ENCODE peak calls at places on chromosomes 12 and 14, in seven cellular contexts. Q is neural progenitor cell, P is A549, J is fibroblast of lung, G is esophagus squamous epithelium, W is lung, S is astrocyte. H is an unnamed sample.

GRCh38 chr12:102521662-102522277 is 41.4 kb upstream of the IGF1 start:
- DNase-seq in G (no peak), Q (no peak), P (no peak), S (no peak), J (no peak), W (no peak), H (no peak)

GRCh38 chr14:67610491-67610890 is 9.2 kb upstream of the ARG2 start:
- DNase-seq in J (no peak), G (no peak), W (no peak), Q (no peak), P (no peak), S (no peak), H (no peak)

GRCh38 chr12:123058471-123058870 is 78.0 kb downstream of the ARL6IP4 start:
- DNase-seq in J (no peak), W (no peak), S (no peak), Q (no peak), G (no peak), P (no peak), H (no peak)

GRCh38 chr14:80390911-80391310 is 179.6 kb upstream of the DIO2 start:
- DNase-seq in S (peak; percentile 85), J (peak; percentile 90), P (peak; percentile 79), Q (peak; percentile 31), W (no peak), G (no peak), H (no peak)

GRCh38 chr12:120771097-120771496 is 45.5 kb downstream of the ACADS start:
- DNase-seq in S (no peak), G (no peak), P (no peak), J (no peak), Q (peak; percentile 79), W (no peak), H (no peak)

GRCh38 chr12:14769462-14769836 is 33.8 kb downstream of the WBP11 start:
- DNase-seq in Q (peak; percentile 86), G (no peak), W (peak; percentile 36), J (no peak), S (peak; percentile 10), P (peak; percentile 59), H (no peak)

GRCh38 chr12:113443030-113443539 is 20.9 kb downstream of the SDSL start:
- DNase-seq in W (no peak), G (no peak), J (no peak), S (no peak), Q (no peak), P (no peak), H (no peak)

GRCh38 chr12:101924647-101925046 is 47.3 kb downstream of the DRAM1 start:
- DNase-seq in S (no peak), J (no peak), P (peak; percentile 22), G (no peak), Q (no peak), W (no peak), H (no peak)

GRCh38 chr12:101967506-101967905 is 90.1 kb downstream of the DRAM1 start:
- DNase-seq in G (no peak), W (no peak), P (no peak), S (no peak), Q (no peak), J (no peak), H (peak; percentile 17)

GRCh38 chr12:6953417-6954315 is 2.5 kb downstream of the PTPN6 start:
- DNase-seq in W (peak; percentile 70), J (peak; percentile 36), G (no peak), Q (no peak), S (peak; percentile 20), P (no peak), H (peak; percentile 81)

GRCh38 chr12:13347241-13348043 is 150.9 kb downstream of the EMP1 start:
- DNase-seq in S (peak; percentile 68), J (peak; percentile 79), Q (no peak), G (no peak), W (no peak), P (peak; percentile 69), H (no peak)

GRCh38 chr12:48086327-48086726 is 19.6 kb downstream of the SENP1 start:
- DNase-seq in J (no peak), P (no peak), S (no peak), Q (no peak), G (no peak), W (no peak), H (no peak)

GRCh38 chr12:48080821-48081220 is 25.1 kb downstream of the SENP1 start:
- DNase-seq in P (no peak), G (no peak), J (no peak), W (no peak), S (no peak), Q (no peak), H (no peak)

GRCh38 chr12:48080285-48080684 is 25.6 kb downstream of the SENP1 start:
- DNase-seq in S (no peak), Q (no peak), P (no peak), J (no peak), G (no peak), W (no peak), H (no peak)

GRCh38 chr12:48084841-48085460 is 20.9 kb downstream of the SENP1 start:
- DNase-seq in P (no peak), W (no peak), Q (no peak), G (no peak), J (no peak), S (no peak), H (no peak)

GRCh38 chr12:48084066-48084465 is 21.8 kb downstream of the SENP1 start:
- DNase-seq in G (no peak), P (peak; percentile 34), W (no peak), Q (peak; percentile 5), J (peak; percentile 5), S (no peak), H (no peak)
- TF ChIP-seq CTCF in G (peak; percentile 25), P (peak; percentile 43), W (no peak), Q (peak; percentile 49), J (no peak), S (no peak), H (peak; percentile 33)

GRCh38 chr12:3598896-3599295 is 107.9 kb downstream of the PRMT8 start:
- DNase-seq in J (no peak), Q (no peak), W (no peak), S (no peak), P (no peak), G (no peak), H (no peak)
- H3K27ac ChIP-seq in J (no peak overlapping the region), Q (no peak overlapping the region), W (no peak overlapping the region), S (no peak overlapping the region), P (no peak overlapping the region), G (no peak overlapping the region), H (no peak overlapping the region)

GRCh38 chr14:49977126-49977841 is 84.4 kb downstream of the ARF6 start:
- DNase-seq in W (no peak), J (no peak), S (no peak), Q (no peak), G (no peak), P (no peak), H (no peak)
- H3K4me1 ChIP-seq in W (peaks cover 5% of the 10 kb centered on the region), J (peaks cover 25% of the 10 kb centered on the region), S (peaks cover 39% of the 10 kb centered on the region), Q (no peaks in the 10 kb centered on the region), G (peaks cover 18% of the 10 kb centered on the region), P (peaks cover 54% of the 10 kb centered on the region), H (no peaks in the 10 kb centered on the region)

DNA sequence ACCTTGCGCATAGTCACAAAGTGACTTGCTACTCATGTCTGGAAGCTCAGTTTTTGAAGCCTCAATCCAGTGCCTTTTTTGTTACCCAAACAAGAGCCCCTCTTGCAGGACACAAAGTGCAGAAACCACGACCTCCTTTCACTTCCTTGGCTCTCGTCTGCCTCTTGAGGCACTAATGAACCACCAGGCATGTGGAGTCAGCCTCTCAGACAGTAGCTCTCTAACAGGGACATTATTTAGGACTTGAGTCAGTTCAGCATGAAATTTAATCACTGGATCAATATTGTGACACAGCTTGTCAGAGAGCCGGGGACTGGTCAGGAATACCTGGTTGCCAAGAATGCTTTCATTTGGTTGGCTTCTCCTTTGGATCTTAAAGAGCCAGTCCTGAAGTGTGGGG is 46.7 kb downstream of the HSPB8 start:
- DNase-seq in Q (peak; percentile 33), P (no peak), J (no peak), G (no peak), S (no peak), W (no peak), H (no peak)
- TF ChIP-seq CTCF in Q (peak; percentile 24), P (no peak), J (no peak), G (no peak), S (no peak), W (no peak), H (no peak)

DNA sequence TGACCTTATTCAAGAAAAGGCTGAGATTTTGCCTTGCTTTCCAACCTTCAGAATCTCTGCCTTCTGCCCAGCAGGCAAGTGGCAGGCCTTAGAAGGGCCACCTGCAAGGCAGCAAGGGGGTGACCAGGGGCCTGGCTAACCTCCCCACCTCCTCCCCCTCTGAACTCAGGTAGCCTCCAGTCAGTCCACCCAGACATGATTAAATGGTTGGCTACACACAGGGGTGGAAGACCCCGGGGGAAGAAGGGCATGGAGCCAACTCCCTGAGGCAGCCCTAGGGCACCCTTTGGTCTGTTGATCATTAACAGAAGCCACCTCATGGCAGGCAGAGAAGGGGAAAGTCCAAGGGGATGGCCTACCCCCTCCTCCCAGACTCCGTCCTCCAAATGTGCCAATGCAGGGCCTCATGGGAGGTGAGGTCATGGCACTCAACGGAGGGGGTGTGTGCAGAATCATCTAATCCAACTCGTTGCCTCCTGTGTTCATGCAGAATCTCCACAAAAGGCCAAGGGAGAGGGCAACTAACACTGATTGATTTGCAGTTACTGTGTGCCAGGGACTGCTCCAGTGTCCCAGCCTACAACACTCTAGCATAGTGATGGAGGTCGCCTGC is 8.5 kb downstream of the ZFP36L1 start:
- DNase-seq in G (no peak), W (no peak), P (peak; percentile 97), Q (no peak), S (no peak), J (peak; percentile 47), H (no peak)
- H3K27ac ChIP-seq in G (peak overlapping the region; percentile 100), W (no peak overlapping the region), P (peak overlapping the region; percentile 94), Q (no peak overlapping the region), S (peak overlapping the region; percentile 84), J (no peak overlapping the region), H (no peak overlapping the region)